ENCODE peak calls at places on chromosomes 3 and 15, in nine cellular contexts. E, R, Y, J, L, X, I, A and K are unnamed samples.

GRCh38 chr3:12415014-12415653 is 69.1 kb upstream of the TSEN2 start:
- DNase-seq in X (no peak), L (no peak), Y (no peak), J (no peak), R (no peak), A (no peak), I (no peak), E (no peak), K (no peak)

GRCh38 chr15:41940441-41940857 is 31.9 kb downstream of the EHD4 start:
- DNase-seq in A (no peak), X (peak; percentile 52), R (no peak), J (no peak), L (peak; percentile 87), Y (peak; percentile 90), I (no peak), E (no peak), K (no peak)

GRCh38 chr3:130276203-130276803 is 69.2 kb upstream of the COL6A5 start:
- DNase-seq in R (peak; percentile 84), E (no peak), X (no peak), I (no peak), L (peak; percentile 61), A (peak; percentile 5), Y (peak; percentile 24), J (peak; percentile 19), K (no peak)

GRCh38 chr3:59566481-59566975 is 516.7 kb upstream of the CFAP20DC start:
- DNase-seq in I (no peak), R (no peak), Y (no peak), L (no peak), E (no peak), J (peak; percentile 91), X (no peak), A (no peak), K (no peak)

GRCh38 chr3:113261996-113262665 is 50.8 kb downstream of the BOC start:
- DNase-seq in E (no peak), X (no peak), Y (peak; percentile 44), L (no peak), I (no peak), A (no peak), R (no peak), J (no peak), K (no peak)

GRCh38 chr15:26974120-26974780 is 3.3 kb downstream of the GABRG3 start:
- DNase-seq in I (no peak), A (no peak), R (peak; percentile 57), X (no peak), L (peak; percentile 9), E (no peak), Y (peak; percentile 26), J (peak; percentile 6), K (no peak)

GRCh38 chr15:33298631-33299030 is 12.1 kb upstream of the RYR3 start:
- DNase-seq in R (no peak), X (no peak), E (no peak), Y (no peak), A (no peak), J (no peak), L (no peak), I (no peak), K (no peak)

GRCh38 chr3:71119171-71119570 is 464.4 kb downstream of the FOXP1 start:
- DNase-seq in X (no peak), J (no peak), R (no peak), I (no peak), A (no peak), Y (peak; percentile 38), L (peak; percentile 44), E (no peak), K (no peak)

GRCh38 chr3:127630811-127631714 is 2.1 kb downstream of the PODXL2 start:
- DNase-seq in A (no peak), I (no peak), L (no peak), R (no peak), J (no peak), X (no peak), E (no peak), Y (no peak), K (no peak)

GRCh38 chr3:194025119-194025518 is 110.8 kb upstream of the HES1 start:
- DNase-seq in A (no peak), R (no peak), Y (no peak), J (no peak), L (no peak), X (no peak), I (no peak), E (no peak), K (no peak)

GRCh38 chr3:128145279-128145678 is 8.0 kb upstream of the EEFSEC start:
- DNase-seq in I (no peak), J (no peak), A (no peak), R (no peak), E (no peak), Y (no peak), X (no peak), L (no peak), K (no peak)

GRCh38 chr3:186825294-186825821 is 17.2 kb upstream of the ADIPOQ start:
- DNase-seq in E (peak; percentile 24), R (peak; percentile 62), L (peak; percentile 77), Y (peak; percentile 69), X (peak; percentile 56), I (peak; percentile 59), J (no peak), A (peak; percentile 37), K (peak; percentile 44)

GRCh38 chr3:169085827-169086226 is 577.7 kb downstream of the MECOM start:
- DNase-seq in R (peak; percentile 12), A (no peak), L (peak; percentile 94), E (no peak), Y (peak; percentile 97), I (no peak), X (no peak), J (peak; percentile 41), K (no peak)

GRCh38 chr3:133474251-133474801 is 74.5 kb downstream of the BFSP2 start:
- DNase-seq in L (peak; percentile 89), A (no peak), Y (peak; percentile 36), I (no peak), E (no peak), J (no peak), X (no peak), R (peak; percentile 67), K (no peak)

GRCh38 chr15:77853910-77854309 is 221.2 kb upstream of the LINGO1 start:
- DNase-seq in E (no peak), J (no peak), A (no peak), L (no peak), X (no peak), R (no peak), Y (no peak), I (no peak), K (no peak)

GRCh38 chr15:65979316-65979715 is 110.0 kb downstream of the RAB11A start:
- DNase-seq in L (peak; percentile 8), E (no peak), I (no peak), J (no peak), Y (no peak), X (no peak), A (no peak), R (no peak), K (no peak)

GRCh38 chr3:190019840-190020239 is 100.9 kb downstream of the P3H2 start:
- DNase-seq in R (no peak), I (no peak), L (no peak), Y (no peak), E (no peak), J (no peak), X (no peak), A (no peak), K (no peak)
- TF ChIP-seq CTCF in R (no peak), I (no peak), L (no peak), Y (no peak), E (no peak), J (peak; percentile 46), X (no peak), A (no peak), K (no peak)

GRCh38 chr15:97482521-97482920 is 478.0 kb upstream of the ARRDC4 start:
- DNase-seq in L (no peak), E (no peak), I (no peak), X (no peak), J (no peak), Y (no peak), R (no peak), A (no peak), K (no peak)

GRCh38 chr15:97483232-97483631 is 477.3 kb upstream of the ARRDC4 start:
- DNase-seq in L (no peak), E (no peak), A (no peak), R (no peak), I (no peak), J (no peak), Y (no peak), X (no peak), K (no peak)

GRCh38 chr15:97479957-97480356 is 480.5 kb upstream of the ARRDC4 start:
- DNase-seq in A (no peak), L (no peak), J (no peak), Y (no peak), X (no peak), E (no peak), I (no peak), R (no peak), K (no peak)
- TF ChIP-seq CTCF in A (no peak), L (no peak), J (no peak), Y (no peak), X (no peak), E (no peak), I (no peak), R (no peak), K (no peak)

DNA sequence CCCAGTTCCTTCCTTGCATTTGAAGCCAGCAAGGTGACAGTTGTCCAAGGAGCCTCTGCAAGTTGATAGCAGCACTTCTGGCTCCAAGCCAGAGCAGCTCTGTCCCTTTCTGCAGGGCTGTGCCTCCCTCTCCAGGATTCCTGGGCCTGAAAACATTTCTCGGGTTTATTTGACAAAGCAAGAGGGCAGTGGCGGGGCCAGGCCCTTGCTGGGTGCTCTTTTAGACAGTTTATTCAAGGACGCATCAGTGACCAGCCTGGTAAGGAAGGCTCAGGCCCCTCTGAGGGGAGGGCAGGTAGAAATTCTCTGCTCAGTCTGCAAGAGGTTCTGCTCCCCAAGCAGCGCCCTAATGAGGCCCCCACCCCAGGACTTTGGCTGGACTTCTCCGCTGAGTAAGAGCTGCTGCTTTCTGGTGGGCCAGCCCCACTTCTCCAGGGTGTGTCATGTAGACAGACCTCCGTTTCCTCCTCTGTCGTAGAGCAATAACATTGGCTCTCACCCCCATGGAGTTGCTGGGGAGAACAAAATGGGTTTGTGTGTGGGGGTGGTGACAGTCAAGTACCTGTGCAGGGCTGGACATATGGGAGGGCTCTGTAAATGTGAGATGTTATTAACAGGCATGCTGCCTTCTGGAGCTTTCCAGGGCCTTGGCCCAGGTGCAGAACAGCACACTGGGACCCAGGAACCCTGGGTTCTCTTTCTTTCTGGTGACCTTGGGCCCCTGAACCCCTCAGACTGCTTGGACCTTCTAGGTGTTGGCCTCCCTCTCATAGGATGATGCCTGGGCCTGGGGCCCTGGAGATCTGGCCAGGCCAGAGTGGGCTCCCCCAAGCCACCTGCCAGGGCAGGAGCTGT is 146.2 kb upstream of the TLE3 start:
- DNase-seq in I (no peak), X (no peak), A (no peak), J (no peak), L (no peak), Y (no peak), R (peak; percentile 60), E (no peak), K (no peak)
- TF ChIP-seq CTCF in I (no peak), X (no peak), A (no peak), J (no peak), L (no peak), Y (no peak), R (no peak), E (no peak), K (no peak)

DNA sequence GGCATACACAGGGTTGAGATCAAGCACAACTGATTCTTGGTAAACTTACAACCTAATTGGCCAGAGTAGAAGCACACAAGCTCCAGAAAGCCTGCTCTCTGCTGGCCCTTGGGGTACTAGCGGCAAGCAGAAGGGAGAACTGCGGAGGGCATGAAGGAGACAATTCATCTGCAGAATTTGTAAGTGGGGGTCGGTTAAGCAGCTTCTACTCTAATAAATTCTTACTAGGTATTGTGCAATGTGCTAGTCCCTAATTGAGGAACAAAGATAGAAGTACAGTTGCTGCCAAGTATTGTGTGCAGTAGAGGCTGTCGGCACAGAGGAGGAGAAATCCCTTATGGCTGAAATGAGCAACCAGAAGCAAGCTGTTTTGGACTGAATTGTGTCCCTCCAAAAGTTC is 91.2 kb upstream of the VEPH1 start:
- DNase-seq in A (no peak), J (no peak), E (no peak), X (no peak), Y (no peak), I (no peak), R (no peak), L (no peak), K (no peak)
- TF ChIP-seq CTCF in A (no peak), J (peak; percentile 9), E (no peak), X (no peak), Y (no peak), I (no peak), R (no peak), L (no peak), K (no peak)